ENCODE peak calls at places on chromosome 15, in six cellular contexts. H is HepG2, W is HCT116, X is GM12878, Q is K562, D is H1. Y is an unnamed sample.

GRCh38 chr15:72604794-72605193 is 49.7 kb upstream of the GOLGA6B start:
- DNase-seq in W (peak; percentile 28), X (no peak), H (no peak), Q (peak; percentile 32), D (no peak), Y (peak; percentile 24)

GRCh38 chr15:25240461-25241021 is 198.3 kb downstream of the UBE3A start:
- DNase-seq in H (no peak), W (no peak), X (no peak), Q (no peak), D (no peak), Y (no peak)

GRCh38 chr15:101723161-101723873 is 956 bp downstream of the TARS3 start:
- DNase-seq in H (no peak), X (peak; percentile 82), D (no peak), Q (no peak), W (no peak), Y (peak; percentile 22)

GRCh38 chr15:27341780-27342343 is 370.9 kb downstream of the GABRG3 start:
- DNase-seq in X (no peak), H (no peak), Q (no peak), W (no peak), D (no peak), Y (no peak)

GRCh38 chr15:80640546-80641121 is 54.5 kb upstream of the ABHD17C start:
- DNase-seq in Q (no peak), D (no peak), H (no peak), W (no peak), X (no peak), Y (no peak)

GRCh38 chr15:72491768-72492167 is 17.6 kb downstream of the ARIH1 start:
- DNase-seq in H (no peak), X (no peak), D (no peak), Q (no peak), W (no peak), Y (no peak)

GRCh38 chr15:85742186-85742751 is 52.5 kb downstream of the KLHL25 start:
- DNase-seq in D (no peak), Q (no peak), X (no peak), W (no peak), H (no peak), Y (peak; percentile 32)

GRCh38 chr15:30990451-30991300 is 752 bp downstream of the MTMR10 start:
- DNase-seq in Q (no peak), D (no peak), X (no peak), H (peak; percentile 12), W (no peak), Y (no peak)

GRCh38 chr15:74251187-74251811 is 15.2 kb downstream of the CCDC33 start:
- DNase-seq in W (no peak), Q (no peak), H (no peak), X (no peak), D (no peak), Y (peak; percentile 54)

GRCh38 chr15:89845305-89845893 is 30.7 kb upstream of the ANPEP start:
- DNase-seq in Q (no peak), D (no peak), X (no peak), H (peak; percentile 66), W (peak; percentile 76), Y (no peak)

GRCh38 chr15:83694030-83694429 is 40.1 kb downstream of the ADAMTSL3 start:
- DNase-seq in Q (no peak), D (no peak), X (no peak), W (no peak), H (no peak), Y (no peak)

GRCh38 chr15:68205949-68206539 is 912 bp upstream of the CALML4 start:
- DNase-seq in H (no peak), X (no peak), Q (peak; percentile 71), D (peak; percentile 36), W (no peak), Y (no peak)

GRCh38 chr15:62711691-62712454 is 330.7 kb upstream of the TPM1 start:
- DNase-seq in H (no peak), Q (no peak), X (peak; percentile 1), W (no peak), D (no peak), Y (no peak)

DNA sequence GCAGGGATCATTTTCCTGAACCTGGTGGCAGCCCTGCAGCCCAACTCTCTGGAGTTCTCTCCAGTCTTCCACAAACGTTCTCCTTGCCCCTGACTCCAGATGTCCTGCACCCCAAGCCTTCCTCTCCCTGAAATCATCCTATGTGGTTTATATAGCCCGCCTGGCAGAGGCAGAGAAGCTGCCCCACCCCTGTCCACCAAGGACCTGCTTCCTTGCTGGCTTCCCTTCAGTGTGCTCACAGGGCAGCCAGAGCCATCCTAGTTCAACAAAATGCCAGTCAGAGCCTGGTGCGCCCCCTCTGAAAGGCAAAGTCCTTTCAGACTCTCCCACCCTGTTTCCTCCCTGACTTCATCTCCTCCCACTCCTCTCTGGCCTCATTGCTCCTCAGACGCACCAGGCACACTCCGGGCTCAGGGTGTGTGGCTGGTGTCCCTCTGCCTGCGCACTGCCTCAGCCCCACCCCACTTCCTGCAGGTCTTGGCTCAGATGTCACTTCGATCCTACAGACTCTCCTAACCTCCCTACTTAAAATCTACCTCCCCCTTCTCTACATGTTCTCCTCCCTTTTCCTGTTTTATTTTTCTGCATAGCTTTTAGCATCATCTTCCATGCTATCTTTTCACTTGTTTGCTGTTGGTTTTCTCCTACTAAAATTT is 5.9 kb downstream of the KBTBD13 start:
- DNase-seq in X (no peak), W (no peak), D (no peak), H (no peak), Q (no peak), Y (peak; percentile 39)
- H3K27me3 ChIP-seq in X (peaks cover 6% of the 10 kb centered on the region), W (peaks cover 7% of the 10 kb centered on the region), D (peaks cover 9% of the 10 kb centered on the region), H (no peaks in the 10 kb centered on the region), Q (peaks cover 66% of the 10 kb centered on the region), Y (peaks cover 6% of the 10 kb centered on the region)

GRCh38 chr15:40061212-40061901 is 22.4 kb upstream of the SRP14 start:
- DNase-seq in X (peak; percentile 73), D (no peak), Q (no peak), H (no peak), W (no peak), Y (no peak)
- TF ChIP-seq JUND in X (peak; percentile 31), D (no peak), Q (no peak), H (no peak), W (no peak), Y (no peak)

GRCh38 chr15:36879568-36880225 is 220.7 kb downstream of the MEIS2 start:
- DNase-seq in X (no peak), Q (no peak), D (no peak), H (no peak), W (no peak), Y (no peak)
- H3K27me3 ChIP-seq in X (peaks cover 29% of the 10 kb centered on the region), Q (peaks cover 13% of the 10 kb centered on the region), D (peaks cover 60% of the 10 kb centered on the region), H (peaks cover 7% of the 10 kb centered on the region), W (no peaks in the 10 kb centered on the region), Y (no peaks in the 10 kb centered on the region)

DNA sequence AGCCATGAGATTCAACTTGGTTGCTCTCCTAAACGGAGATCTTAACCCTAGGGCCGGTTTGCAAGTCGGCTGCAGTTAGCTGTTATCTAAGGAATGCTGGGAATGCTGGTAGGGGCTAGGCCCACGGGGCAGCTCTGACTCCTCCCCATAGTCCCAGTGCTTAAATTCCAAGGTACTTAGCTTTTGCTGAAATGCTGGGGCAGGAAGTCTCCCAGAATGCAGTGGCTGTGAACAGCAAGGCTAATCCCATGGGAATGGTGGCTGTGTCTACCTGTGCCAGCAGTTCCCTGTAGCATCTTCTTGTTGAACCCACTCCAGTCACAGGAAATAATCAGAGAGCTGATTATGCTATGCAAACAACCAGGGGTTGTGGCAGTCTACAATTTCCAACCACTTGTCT is 102.5 kb upstream of the TJP1 start:
- DNase-seq in Q (no peak), W (no peak), D (peak; percentile 86), X (no peak), H (peak; percentile 60), Y (no peak)
- TF ChIP-seq JUND in Q (no peak), W (no peak), D (no peak), X (no peak), H (no peak), Y (no peak)

GRCh38 chr15:34733621-34734020 is 21.2 kb downstream of the GJD2 start:
- DNase-seq in D (no peak), X (no peak), H (no peak), Q (no peak), W (no peak), Y (no peak)

GRCh38 chr15:34737379-34737928 is 17.3 kb downstream of the GJD2 start:
- DNase-seq in W (no peak), D (no peak), X (no peak), H (no peak), Q (no peak), Y (no peak)

GRCh38 chr15:34734303-34734702 is 20.5 kb downstream of the GJD2 start:
- DNase-seq in X (no peak), W (no peak), H (no peak), D (no peak), Q (no peak), Y (no peak)

GRCh38 chr15:34739346-34739745 is 15.5 kb downstream of the GJD2 start:
- DNase-seq in W (no peak), H (no peak), Q (no peak), X (no peak), D (no peak), Y (no peak)
- H3K27me3 ChIP-seq in W (peaks cover 96% of the 10 kb centered on the region), H (peaks cover 3% of the 10 kb centered on the region), Q (peaks cover 4% of the 10 kb centered on the region), X (peaks cover 3% of the 10 kb centered on the region), D (no peaks in the 10 kb centered on the region), Y (peaks cover 14% of the 10 kb centered on the region)

GRCh38 chr15:40846846-40847224 is 3.0 kb downstream of the SPINT1 start:
- DNase-seq in D (no peak), H (no peak), Q (no peak), W (no peak), X (no peak), Y (no peak)

GRCh38 chr15:40845036-40845435 is 1.2 kb downstream of the SPINT1 start:
- DNase-seq in W (no peak), H (no peak), D (no peak), Q (no peak), X (no peak), Y (no peak)

GRCh38 chr15:40844543-40844981 is 714 bp downstream of the SPINT1 start:
- DNase-seq in H (no peak), X (no peak), D (no peak), W (no peak), Q (no peak), Y (peak; percentile 74)

GRCh38 chr15:40845511-40846284 is 1.9 kb downstream of the SPINT1 start:
- DNase-seq in X (no peak), H (peak; percentile 86), W (no peak), Q (no peak), D (no peak), Y (no peak)

DNA sequence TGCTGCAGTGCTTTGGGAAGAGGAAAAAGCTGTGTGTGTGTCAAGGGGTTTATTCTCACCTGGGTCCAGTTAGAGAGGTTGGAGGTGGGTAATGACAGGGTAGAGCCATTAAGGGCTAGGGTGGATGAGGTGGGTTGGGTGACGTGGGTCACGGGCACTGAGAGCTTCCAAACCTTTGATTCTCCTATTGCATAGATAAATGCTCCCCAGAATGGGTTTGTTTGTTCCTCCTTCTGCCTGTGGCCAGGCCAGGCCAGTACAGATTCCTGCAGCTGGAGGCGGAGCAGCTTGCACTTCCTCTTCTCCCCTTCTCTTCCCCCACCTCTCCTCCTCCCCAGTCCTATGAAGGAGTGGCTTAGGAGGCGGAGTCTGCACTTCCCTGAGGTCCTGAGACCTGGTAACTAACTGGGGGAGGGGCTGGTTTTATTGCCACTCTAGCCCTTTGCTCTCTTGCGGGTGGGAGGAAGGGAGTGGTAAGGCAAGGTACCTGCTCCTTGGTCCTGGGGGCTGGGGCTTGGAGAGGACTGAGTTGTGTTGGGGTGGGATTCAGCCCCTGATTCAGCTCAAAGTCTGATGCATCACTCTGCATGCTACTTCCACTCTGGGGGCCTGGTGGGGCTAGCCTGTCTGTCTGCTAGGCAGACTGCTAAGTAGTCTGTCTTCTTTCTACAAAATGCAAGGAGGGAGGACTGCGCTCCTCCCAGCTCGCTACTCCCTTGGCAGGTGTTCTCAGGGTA is 3.5 kb downstream of the SPINT1 start:
- DNase-seq in Q (peak; percentile 88), D (no peak), W (no peak), H (peak; percentile 72), X (peak; percentile 57), Y (peak; percentile 51)
- TF ChIP-seq JUND in Q (peak; percentile 30), D (no peak), W (no peak), H (no peak), X (no peak), Y (no peak)